ENCODE peak calls at places on chromosomes 16 and 17, in six cellular contexts. One of them, this sample, is unnamed.

GRCh38 chr16:18841833-18842525 is 40.6 kb upstream of the ARL6IP1 start:
- DNase-seq in Calu3: no peak
- DNase-seq in A549: no peak
- DNase-seq in neural progenitor cell: no peak
- DNase-seq in heart left ventricle: no peak
- DNase-seq in CD8-positive, alpha-beta T cell: no peak
- DNase-seq in this sample: no peak

GRCh38 chr17:78357177-78357586 is 2.7 kb downstream of the SOCS3 start:
- DNase-seq in Calu3: peak
- DNase-seq in A549: no peak
- DNase-seq in neural progenitor cell: no peak
- DNase-seq in heart left ventricle: peak
- DNase-seq in CD8-positive, alpha-beta T cell: no peak
- DNase-seq in this sample: no peak

GRCh38 chr16:24853830-24854229 is 8.1 kb downstream of the SLC5A11 start:
- DNase-seq in Calu3: peak
- DNase-seq in A549: peak
- DNase-seq in neural progenitor cell: no peak
- DNase-seq in heart left ventricle: no peak
- DNase-seq in CD8-positive, alpha-beta T cell: no peak
- DNase-seq in this sample: no peak

GRCh38 chr17:78313735-78314648 is 45.9 kb downstream of the SOCS3 start:
- DNase-seq in Calu3: peak
- DNase-seq in A549: peak
- DNase-seq in neural progenitor cell: peak
- DNase-seq in heart left ventricle: peak
- DNase-seq in CD8-positive, alpha-beta T cell: peak
- DNase-seq in this sample: no peak

GRCh38 chr16:57528499-57529323 is 7.7 kb downstream of the CCDC102A start:
- DNase-seq in Calu3: peak
- DNase-seq in A549: no peak
- DNase-seq in neural progenitor cell: peak
- DNase-seq in heart left ventricle: no peak
- DNase-seq in CD8-positive, alpha-beta T cell: no peak
- DNase-seq in this sample: peak

GRCh38 chr17:62064791-62065563 is at the start of gene MED13:
- DNase-seq in Calu3: peak
- DNase-seq in A549: peak
- DNase-seq in neural progenitor cell: peak
- DNase-seq in heart left ventricle: peak
- DNase-seq in CD8-positive, alpha-beta T cell: peak
- DNase-seq in this sample: peak

GRCh38 chr16:85090166-85090565 is 22.1 kb downstream of the CIBAR2 start:
- DNase-seq in Calu3: no peak
- DNase-seq in A549: no peak
- DNase-seq in neural progenitor cell: no peak
- DNase-seq in heart left ventricle: no peak
- DNase-seq in CD8-positive, alpha-beta T cell: no peak
- DNase-seq in this sample: no peak

GRCh38 chr17:55446581-55447205 is 25.1 kb upstream of the MMD start:
- DNase-seq in Calu3: no peak
- DNase-seq in A549: no peak
- DNase-seq in neural progenitor cell: no peak
- DNase-seq in heart left ventricle: no peak
- DNase-seq in CD8-positive, alpha-beta T cell: no peak
- DNase-seq in this sample: no peak

GRCh38 chr16:75248536-75249380 is 2.7 kb downstream of the BCAR1 start:
- DNase-seq in Calu3: no peak
- DNase-seq in A549: no peak
- DNase-seq in neural progenitor cell: no peak
- DNase-seq in heart left ventricle: no peak
- DNase-seq in CD8-positive, alpha-beta T cell: no peak
- DNase-seq in this sample: no peak

GRCh38 chr17:699350-699749 is 15.3 kb downstream of the VPS53 start:
- DNase-seq in Calu3: no peak
- DNase-seq in A549: no peak
- DNase-seq in neural progenitor cell: no peak
- DNase-seq in heart left ventricle: no peak
- DNase-seq in CD8-positive, alpha-beta T cell: no peak
- DNase-seq in this sample: no peak

GRCh38 chr16:1929578-1930337 is 11.5 kb upstream of the HS3ST6 start:
- DNase-seq in Calu3: peak
- DNase-seq in A549: peak
- DNase-seq in neural progenitor cell: peak
- DNase-seq in heart left ventricle: peak
- DNase-seq in CD8-positive, alpha-beta T cell: peak
- DNase-seq in this sample: peak

GRCh38 chr17:7408341-7408740 is 696 bp downstream of the NLGN2 start:
- DNase-seq in Calu3: no peak
- DNase-seq in A549: no peak
- DNase-seq in neural progenitor cell: no peak
- DNase-seq in heart left ventricle: no peak
- DNase-seq in CD8-positive, alpha-beta T cell: no peak
- DNase-seq in this sample: no peak

GRCh38 chr16:49739381-49739780 is 116.5 kb downstream of the ZNF423 start:
- DNase-seq in Calu3: peak
- DNase-seq in A549: peak
- DNase-seq in neural progenitor cell: peak
- DNase-seq in heart left ventricle: no peak
- DNase-seq in CD8-positive, alpha-beta T cell: no peak
- DNase-seq in this sample: no peak

GRCh38 chr16:49022351-49022963 is 259.2 kb downstream of the CBLN1 start:
- DNase-seq in Calu3: no peak
- DNase-seq in A549: no peak
- DNase-seq in neural progenitor cell: no peak
- DNase-seq in heart left ventricle: no peak
- DNase-seq in CD8-positive, alpha-beta T cell: no peak
- DNase-seq in this sample: no peak

GRCh38 chr17:15388356-15389046 is 47.1 kb upstream of the TEKT3 start:
- DNase-seq in Calu3: no peak
- DNase-seq in A549: no peak
- DNase-seq in neural progenitor cell: no peak
- DNase-seq in heart left ventricle: no peak
- DNase-seq in CD8-positive, alpha-beta T cell: no peak
- DNase-seq in this sample: no peak

GRCh38 chr17:54901230-54901847 is 687 bp downstream of the TOM1L1 start:
- DNase-seq in Calu3: peak
- DNase-seq in A549: peak
- DNase-seq in neural progenitor cell: no peak
- DNase-seq in heart left ventricle: no peak
- DNase-seq in CD8-positive, alpha-beta T cell: no peak
- DNase-seq in this sample: no peak

GRCh38 chr17:13626703-13627102 is 25.0 kb upstream of the HS3ST3A1 start:
- DNase-seq in Calu3: no peak
- DNase-seq in A549: peak
- DNase-seq in neural progenitor cell: no peak
- DNase-seq in heart left ventricle: no peak
- DNase-seq in CD8-positive, alpha-beta T cell: no peak
- DNase-seq in this sample: no peak

GRCh38 chr16:69820926-69821541 is 58.9 kb downstream of the WWP2 start:
- DNase-seq in Calu3: no peak
- DNase-seq in A549: no peak
- DNase-seq in neural progenitor cell: no peak
- DNase-seq in heart left ventricle: no peak
- DNase-seq in CD8-positive, alpha-beta T cell: no peak
- DNase-seq in this sample: no peak

GRCh38 chr17:73365203-73365933 is 53.6 kb upstream of the CDC42EP4 start:
- DNase-seq in Calu3: no peak
- DNase-seq in A549: no peak
- DNase-seq in neural progenitor cell: no peak
- DNase-seq in heart left ventricle: no peak
- DNase-seq in CD8-positive, alpha-beta T cell: no peak
- DNase-seq in this sample: no peak

GRCh38 chr17:36463916-36464764 is 22.3 kb upstream of the ZNHIT3 start:
- DNase-seq in Calu3: peak
- DNase-seq in A549: peak
- DNase-seq in neural progenitor cell: peak
- DNase-seq in heart left ventricle: peak
- DNase-seq in CD8-positive, alpha-beta T cell: no peak
- DNase-seq in this sample: no peak

GRCh38 chr16:86994651-86995171 is 322.5 kb downstream of the C16orf95 start:
- DNase-seq in Calu3: peak
- DNase-seq in A549: peak
- DNase-seq in neural progenitor cell: peak
- DNase-seq in heart left ventricle: peak
- DNase-seq in CD8-positive, alpha-beta T cell: no peak
- DNase-seq in this sample: no peak

GRCh38 chr16:31436221-31437045 is 6.2 kb downstream of the ZNF843 start:
- DNase-seq in Calu3: no peak
- DNase-seq in A549: no peak
- DNase-seq in neural progenitor cell: no peak
- DNase-seq in heart left ventricle: no peak
- DNase-seq in CD8-positive, alpha-beta T cell: no peak
- DNase-seq in this sample: peak

GRCh38 chr16:46757339-46758050 is 9.4 kb upstream of the MYLK3 start:
- DNase-seq in Calu3: peak
- DNase-seq in A549: no peak
- DNase-seq in neural progenitor cell: peak
- DNase-seq in heart left ventricle: peak
- DNase-seq in CD8-positive, alpha-beta T cell: no peak
- DNase-seq in this sample: no peak

GRCh38 chr17:75940727-75941441 is at the start of gene FBF1:
- DNase-seq in Calu3: peak
- DNase-seq in A549: peak
- DNase-seq in neural progenitor cell: peak
- DNase-seq in heart left ventricle: peak
- DNase-seq in CD8-positive, alpha-beta T cell: peak
- DNase-seq in this sample: peak
- TF ChIP-seq CTCF in Calu3: no peak
- TF ChIP-seq CTCF in A549: no peak
- TF ChIP-seq CTCF in neural progenitor cell: no peak
- TF ChIP-seq CTCF in heart left ventricle: no peak
- TF ChIP-seq CTCF in CD8-positive, alpha-beta T cell: no peak
- TF ChIP-seq CTCF in this sample: peak

DNA sequence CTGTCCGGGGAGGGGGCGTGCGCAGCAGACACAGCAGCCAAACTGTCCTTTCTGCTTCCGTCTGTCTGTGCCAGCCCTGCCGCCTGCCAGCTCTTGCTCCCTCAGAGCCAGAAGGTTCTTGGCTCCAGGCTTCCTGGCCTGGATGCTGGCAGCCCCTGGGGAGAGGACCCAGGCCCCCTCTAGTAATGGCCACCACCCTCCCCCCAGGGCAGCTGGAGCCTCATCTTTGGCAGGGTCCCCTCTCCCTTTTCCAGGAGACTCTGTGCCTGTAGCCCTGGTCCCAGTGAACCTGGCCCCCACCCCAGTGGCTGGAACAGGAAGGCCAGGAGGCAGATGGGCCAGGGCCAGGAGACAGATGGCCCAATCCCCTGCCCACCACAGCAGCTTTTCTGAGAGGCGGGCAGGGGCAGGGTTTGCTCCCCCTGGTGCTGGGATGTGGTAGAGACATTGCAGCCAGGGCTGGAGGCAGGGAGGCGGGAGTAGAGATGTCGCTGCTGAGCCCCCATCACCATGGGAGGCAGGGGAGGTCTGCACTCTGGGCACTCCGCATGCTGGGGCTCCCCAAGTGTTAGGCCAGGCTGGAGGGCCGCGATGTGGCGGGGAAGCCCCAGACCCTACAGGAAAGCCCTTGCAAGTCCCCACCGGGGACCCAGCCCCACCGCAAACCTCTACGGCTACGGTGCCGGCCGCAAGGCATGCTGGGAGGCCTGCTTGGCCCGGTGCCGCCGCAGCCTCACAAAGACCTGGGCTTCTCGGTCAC is 16.7 kb downstream of the UNC13D start:
- DNase-seq in Calu3: peak
- DNase-seq in A549: peak
- DNase-seq in neural progenitor cell: peak
- DNase-seq in heart left ventricle: peak
- DNase-seq in CD8-positive, alpha-beta T cell: no peak
- DNase-seq in this sample: no peak
- TF ChIP-seq CTCF in Calu3: peak
- TF ChIP-seq CTCF in A549: peak
- TF ChIP-seq CTCF in neural progenitor cell: peak
- TF ChIP-seq CTCF in heart left ventricle: peak
- TF ChIP-seq CTCF in CD8-positive, alpha-beta T cell: peak
- TF ChIP-seq CTCF in this sample: peak

GRCh38 chr17:16415031-16415924 is at the start of gene TRPV2:
- DNase-seq in Calu3: no peak
- DNase-seq in A549: peak
- DNase-seq in neural progenitor cell: peak
- DNase-seq in heart left ventricle: peak
- DNase-seq in CD8-positive, alpha-beta T cell: peak
- DNase-seq in this sample: no peak
- TF ChIP-seq CTCF in Calu3: no peak
- TF ChIP-seq CTCF in A549: peak
- TF ChIP-seq CTCF in neural progenitor cell: peak
- TF ChIP-seq CTCF in heart left ventricle: peak
- TF ChIP-seq CTCF in CD8-positive, alpha-beta T cell: peak
- TF ChIP-seq CTCF in this sample: peak

GRCh38 chr17:81393684-81394376 is 1.4 kb upstream of the BAHCC1 start:
- DNase-seq in Calu3: peak
- DNase-seq in A549: peak
- DNase-seq in neural progenitor cell: peak
- DNase-seq in heart left ventricle: peak
- DNase-seq in CD8-positive, alpha-beta T cell: no peak
- DNase-seq in this sample: peak
- TF ChIP-seq CTCF in Calu3: no peak
- TF ChIP-seq CTCF in A549: peak
- TF ChIP-seq CTCF in neural progenitor cell: peak
- TF ChIP-seq CTCF in heart left ventricle: no peak
- TF ChIP-seq CTCF in CD8-positive, alpha-beta T cell: no peak
- TF ChIP-seq CTCF in this sample: peak

GRCh38 chr16:89921131-89921698 is 1.9 kb upstream of the TUBB3 start:
- DNase-seq in Calu3: no peak
- DNase-seq in A549: no peak
- DNase-seq in neural progenitor cell: peak
- DNase-seq in heart left ventricle: no peak
- DNase-seq in CD8-positive, alpha-beta T cell: no peak
- DNase-seq in this sample: no peak

GRCh38 chr16:89917773-89918452 is 749 bp upstream of the MC1R start:
- DNase-seq in Calu3: peak
- DNase-seq in A549: peak
- DNase-seq in neural progenitor cell: peak
- DNase-seq in heart left ventricle: peak
- DNase-seq in CD8-positive, alpha-beta T cell: peak
- DNase-seq in this sample: no peak

GRCh38 chr16:89918453-89919347 is at the start of gene MC1R:
- DNase-seq in Calu3: peak
- DNase-seq in A549: peak
- DNase-seq in neural progenitor cell: peak
- DNase-seq in heart left ventricle: no peak
- DNase-seq in CD8-positive, alpha-beta T cell: no peak
- DNase-seq in this sample: no peak

GRCh38 chr16:89920723-89921122 is 2.1 kb downstream of the MC1R start:
- DNase-seq in Calu3: no peak
- DNase-seq in A549: no peak
- DNase-seq in neural progenitor cell: no peak
- DNase-seq in heart left ventricle: no peak
- DNase-seq in CD8-positive, alpha-beta T cell: no peak
- DNase-seq in this sample: no peak

GRCh38 chr16:89919535-89920406 is 1.1 kb downstream of the MC1R start:
- DNase-seq in Calu3: no peak
- DNase-seq in A549: no peak
- DNase-seq in neural progenitor cell: no peak
- DNase-seq in heart left ventricle: no peak
- DNase-seq in CD8-positive, alpha-beta T cell: no peak
- DNase-seq in this sample: peak
- TF ChIP-seq CTCF in Calu3: no peak
- TF ChIP-seq CTCF in A549: no peak
- TF ChIP-seq CTCF in neural progenitor cell: no peak
- TF ChIP-seq CTCF in heart left ventricle: no peak
- TF ChIP-seq CTCF in CD8-positive, alpha-beta T cell: no peak
- TF ChIP-seq CTCF in this sample: no peak

GRCh38 chr17:51508048-51508447 is 247.7 kb downstream of the UTP18 start:
- DNase-seq in Calu3: no peak
- DNase-seq in A549: no peak
- DNase-seq in neural progenitor cell: no peak
- DNase-seq in heart left ventricle: no peak
- DNase-seq in CD8-positive, alpha-beta T cell: no peak
- DNase-seq in this sample: no peak
- TF ChIP-seq CTCF in Calu3: no peak
- TF ChIP-seq CTCF in A549: no peak
- TF ChIP-seq CTCF in neural progenitor cell: no peak
- TF ChIP-seq CTCF in heart left ventricle: no peak
- TF ChIP-seq CTCF in CD8-positive, alpha-beta T cell: no peak
- TF ChIP-seq CTCF in this sample: no peak